ENCODE peak calls at places on chromosome 19, in seven cellular contexts. K is neuronal stem cell, M is cardiac muscle cell, S is left lung, L is fibroblast of lung, R is aorta, N is mammary epithelial cell. V is an unnamed sample. For H3K4me1, the result is how much of the 10 kb centered on the place peaks cover.

GRCh38 chr19:45152504-45153338 is 8.1 kb downstream of the NKPD1 start:
- DNase-seq in K (no peak), L (peak), S (no peak), M (no peak), R (no peak), N (no peak), V (no peak)

GRCh38 chr19:12723643-12724426 is at the start of gene TNPO2:
- DNase-seq in M (peak), S (peak), R (peak), K (peak), L (peak), N (peak), V (no peak)

GRCh38 chr19:41321600-41322270 is 11.8 kb downstream of the CCDC97 start:
- DNase-seq in M (peak), N (no peak), S (peak), R (no peak), L (peak), K (peak), V (no peak)

GRCh38 chr19:38420935-38421334 is 5.1 kb downstream of the RASGRP4 start:
- DNase-seq in K (no peak), S (no peak), R (no peak), N (no peak), L (no peak), M (no peak), V (no peak)

GRCh38 chr19:58351558-58351878 is 1.8 kb downstream of the A1BG start:
- DNase-seq in K (no peak), N (no peak), L (no peak), S (no peak), R (no peak), M (no peak), V (no peak)

GRCh38 chr19:33622809-33623511 is 1.2 kb downstream of the CHST8 start:
- DNase-seq in L (no peak), K (peak), N (no peak), R (peak), M (peak), S (no peak), V (no peak)

GRCh38 chr19:46031781-46032596 is 8.8 kb downstream of the IGFL4 start:
- DNase-seq in L (no peak), N (no peak), R (peak), K (no peak), S (no peak), M (peak), V (no peak)

GRCh38 chr19:41734585-41734984 is 20.7 kb upstream of the CEACAM6 start:
- DNase-seq in R (no peak), L (no peak), N (no peak), S (peak), K (no peak), M (no peak), V (no peak)

GRCh38 chr19:20840371-20840770 is 64.3 kb downstream of the ZNF66 start:
- DNase-seq in N (peak), K (no peak), M (no peak), L (no peak), S (no peak), R (no peak), V (no peak)

GRCh38 chr19:23060016-23060415 is 56.8 kb upstream of the ZNF730 start:
- DNase-seq in R (no peak), S (no peak), L (no peak), M (no peak), K (no peak), N (no peak), V (no peak)

GRCh38 chr19:41244117-41244516 is 20.1 kb upstream of the HNRNPUL1 start:
- DNase-seq in M (no peak), S (no peak), N (no peak), K (no peak), R (no peak), L (no peak), V (no peak)

GRCh38 chr19:50658438-50659317 is 9.4 kb downstream of the C19orf81 start:
- DNase-seq in R (peak), K (peak), M (peak), N (peak), L (peak), S (peak), V (no peak)

GRCh38 chr19:35134601-35135091 is at the start of gene LGI4:
- DNase-seq in K (no peak), L (no peak), M (no peak), S (no peak), R (no peak), N (no peak), V (no peak)

GRCh38 chr19:35133826-35134225 is 1.0 kb downstream of the LGI4 start:
- DNase-seq in K (no peak), N (no peak), M (no peak), S (no peak), L (no peak), R (no peak), V (no peak)

GRCh38 chr19:35130761-35131720 is 3.8 kb downstream of the LGI4 start:
- DNase-seq in L (no peak), S (no peak), M (no peak), K (no peak), N (no peak), R (peak), V (no peak)

GRCh38 chr19:35135389-35135909 is 590 bp upstream of the LGI4 start:
- DNase-seq in N (no peak), L (peak), M (peak), S (peak), K (peak), R (peak), V (no peak)

GRCh38 chr19:35132254-35132653 is 2.6 kb downstream of the LGI4 start:
- DNase-seq in R (no peak), S (no peak), M (no peak), L (no peak), K (no peak), N (no peak), V (no peak)
- H3K27ac ChIP-seq in R (no peak), S (no peak), M (no peak), L (no peak), K (no peak), N (no peak), V (no peak)

GRCh38 chr19:7874857-7875393 is 735 bp upstream of the PRR36 start:
- DNase-seq in R (no peak), K (no peak), S (no peak), N (no peak), M (no peak), L (no peak), V (no peak)
- H3K4me3 ChIP-seq in R (no peak), K (peak), S (peak), N (no peak), M (peak), L (no peak), V (no peak)

GRCh38 chr19:1425902-1426301 is 12.3 kb upstream of the RPS15 start:
- DNase-seq in L (no peak), K (no peak), N (no peak), R (no peak), M (no peak), S (no peak), V (no peak)
- H3K4me1 ChIP-seq in L (under half), K (under half), N (under half), R (under half), M (under half), S (under half), V (under half)

GRCh38 chr19:15255359-15255990 is 23.2 kb upstream of the EPHX3 start:
- DNase-seq in N (no peak), S (peak), M (no peak), K (no peak), L (no peak), R (no peak), V (no peak)
- H3K27ac ChIP-seq in N (no peak), S (no peak), M (no peak), K (no peak), L (no peak), R (no peak), V (no peak)

DNA sequence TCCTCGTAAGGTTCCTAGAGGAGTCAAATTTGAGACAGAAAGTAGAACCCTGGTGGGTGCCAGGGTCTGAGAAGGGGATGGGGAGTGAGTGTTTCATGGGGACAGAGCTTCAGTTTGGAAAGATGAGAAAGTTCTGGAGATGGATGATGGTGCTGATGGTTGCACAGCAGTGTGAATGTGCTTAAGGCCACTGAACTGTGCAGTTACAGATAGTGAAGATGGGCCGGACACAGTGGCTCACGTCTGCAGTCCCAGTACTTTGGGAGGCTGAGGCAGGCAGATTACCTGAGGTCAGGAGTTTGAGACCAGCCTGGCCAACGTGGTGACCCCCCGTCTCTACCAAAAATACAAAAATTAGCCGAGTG is 917 bp downstream of the SPC24 start:
- DNase-seq in R (no peak), M (no peak), S (no peak), N (no peak), L (no peak), K (no peak), V (no peak)
- H3K4me3 ChIP-seq in R (no peak), M (peak), S (peak), N (peak), L (peak), K (peak), V (no peak)

DNA sequence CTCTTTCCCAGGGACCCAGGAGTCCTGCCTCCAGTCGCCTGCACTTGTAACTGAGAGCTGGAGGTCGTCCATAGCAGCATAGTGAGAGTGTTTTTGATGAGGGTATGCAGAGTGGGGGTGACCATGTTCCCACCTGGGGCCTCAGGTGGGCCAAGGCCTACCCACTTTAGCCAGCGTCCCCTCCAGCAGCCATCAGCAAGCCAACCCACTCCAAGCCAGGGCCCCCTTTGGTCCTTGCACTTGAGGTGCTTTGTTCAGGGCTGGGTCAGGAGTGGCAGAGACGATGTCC is 11.9 kb upstream of the SMG9 start:
- DNase-seq in M (no peak), R (no peak), N (no peak), K (no peak), L (no peak), S (no peak), V (no peak)
- H3K4me1 ChIP-seq in M (under half), R (under half), N (half or more), K (under half), L (under half), S (under half), V (under half)

GRCh38 chr19:9857076-9857721 is 22.1 kb downstream of the PIN1 start:
- DNase-seq in N (no peak), L (no peak), K (no peak), M (no peak), S (no peak), R (no peak), V (no peak)

GRCh38 chr19:9856609-9857008 is 21.5 kb downstream of the PIN1 start:
- DNase-seq in R (no peak), N (no peak), L (no peak), M (no peak), K (no peak), S (no peak), V (no peak)

GRCh38 chr19:9860407-9860806 is 25.3 kb downstream of the PIN1 start:
- DNase-seq in N (no peak), K (no peak), S (no peak), L (no peak), R (no peak), M (no peak), V (no peak)

GRCh38 chr19:9858766-9859165 is 23.6 kb downstream of the PIN1 start:
- DNase-seq in L (no peak), N (no peak), K (no peak), M (no peak), S (no peak), R (no peak), V (no peak)

GRCh38 chr19:9857920-9858746 is 23.0 kb downstream of the PIN1 start:
- DNase-seq in N (peak), S (no peak), K (no peak), L (no peak), R (no peak), M (no peak), V (no peak)
- H3K27ac ChIP-seq in N (no peak), S (peak), K (no peak), L (no peak), R (no peak), M (no peak), V (no peak)

DNA sequence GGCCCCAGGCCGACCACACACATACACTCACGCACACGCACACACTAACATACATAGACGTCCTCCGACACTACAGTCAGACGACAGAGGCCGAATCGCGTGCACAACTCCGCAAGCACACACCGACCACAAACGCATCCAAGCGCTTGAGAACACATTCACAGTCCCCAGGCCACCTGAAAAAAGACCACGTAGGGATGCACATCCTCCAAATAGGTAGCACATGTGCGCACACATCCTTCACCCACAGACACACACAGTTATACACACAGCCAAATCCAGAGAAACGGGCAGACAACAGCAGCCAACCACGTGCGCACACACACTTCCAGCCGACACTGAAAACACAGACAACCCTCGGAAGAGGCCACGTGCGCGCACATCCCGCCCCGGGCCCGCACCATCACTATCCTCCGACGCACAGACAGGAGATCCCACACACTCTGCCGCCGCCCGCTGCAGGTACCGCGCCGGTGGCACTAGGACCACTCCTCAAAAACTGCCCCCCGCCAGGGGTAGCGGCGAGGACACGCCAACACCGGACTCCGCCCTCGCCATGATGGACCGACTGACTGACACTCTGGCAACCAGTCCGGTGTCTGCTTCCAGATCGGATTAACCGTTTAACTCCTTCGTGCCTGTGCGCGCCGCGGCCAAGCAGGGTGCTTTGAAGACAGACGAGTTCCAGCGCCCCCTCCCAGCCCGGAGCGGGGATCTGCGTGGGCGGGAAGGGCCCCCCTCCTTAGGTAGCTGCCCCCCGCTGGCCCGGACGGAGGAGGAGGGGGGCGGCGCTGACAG is 493 bp upstream of the PDE4A start:
- DNase-seq in L (peak), M (peak), K (peak), S (no peak), R (no peak), N (peak), V (no peak)
- H3K4me3 ChIP-seq in L (peak), M (peak), K (peak), S (peak), R (no peak), N (no peak), V (peak)

GRCh38 chr19:2782357-2782935 is 627 bp downstream of the SGTA start:
- DNase-seq in N (peak), R (no peak), K (peak), M (no peak), S (no peak), L (no peak), V (no peak)
- H3K4me1 ChIP-seq in N (under half), R (under half), K (under half), M (under half), S (under half), L (under half), V (half or more)

GRCh38 chr19:56133858-56134654 is 7.0 kb upstream of the ZNF444 start:
- DNase-seq in K (no peak), S (no peak), N (peak), L (no peak), R (no peak), M (no peak), V (no peak)
- H3K27ac ChIP-seq in K (no peak), S (peak), N (no peak), L (no peak), R (no peak), M (peak), V (no peak)

V was measured in suprapubic skin.